ENCODE peak calls at places on chromosomes 13 and 19, in five cellular contexts. V, W, R, K and M are unnamed samples.
A peak's percentile ranks its signal among the peaks of the same experiment; 100 is the strongest.

GRCh38 chr19:17576758-17577532 is 21.5 kb downstream of the COLGALT1 start:
- DNase-seq in V (no peak), R (no peak), K (no peak), W (no peak), M (peak; percentile 51)

GRCh38 chr19:49556412-49557398 is 23.7 kb downstream of the NOSIP start:
- DNase-seq in W (no peak), K (no peak), R (no peak), V (no peak), M (no peak)

GRCh38 chr13:82961757-82962156 is 920.5 kb downstream of the SLITRK1 start:
- DNase-seq in K (no peak), W (no peak), R (no peak), V (no peak), M (no peak)

GRCh38 chr13:109160887-109161669 is 531.7 kb downstream of the MYO16 start:
- DNase-seq in R (no peak), W (no peak), V (no peak), K (no peak), M (no peak)

GRCh38 chr13:50636007-50636704 is 207.3 kb downstream of the DLEU7 start:
- DNase-seq in V (no peak), W (no peak), K (no peak), R (no peak), M (peak; percentile 58)

GRCh38 chr13:66399873-66400272 is 830.3 kb downstream of the PCDH9 start:
- DNase-seq in V (no peak), K (no peak), R (no peak), W (no peak), M (no peak)

GRCh38 chr13:30418886-30419459 is 3.3 kb upstream of the UBE2L5 start:
- DNase-seq in W (no peak), R (no peak), K (no peak), V (no peak), M (no peak)

GRCh38 chr19:17424743-17425365 is 5.0 kb downstream of the MVB12A start:
- DNase-seq in R (no peak), V (no peak), W (no peak), K (peak; percentile 23), M (peak; percentile 92)

GRCh38 chr19:10644351-10645007 is 9.7 kb upstream of the ILF3 start:
- DNase-seq in V (peak; percentile 75), R (peak; percentile 81), W (peak; percentile 90), K (peak; percentile 69), M (peak; percentile 89)

GRCh38 chr13:75635621-75636338 is at the start of gene LMO7:
- DNase-seq in K (peak; percentile 52), W (peak; percentile 81), R (no peak), V (peak; percentile 50), M (peak; percentile 66)

GRCh38 chr19:41422955-41423354 is 4.2 kb downstream of the B3GNT8 start:
- DNase-seq in W (no peak), V (no peak), R (no peak), K (no peak), M (no peak)

GRCh38 chr19:18419699-18420460 is 682 bp downstream of the SSBP4 start:
- DNase-seq in R (no peak), K (no peak), W (no peak), V (no peak), M (no peak)

GRCh38 chr13:20843177-20843576 is 59.4 kb downstream of the XPO4 start:
- DNase-seq in K (peak; percentile 18), W (no peak), V (no peak), R (no peak), M (peak; percentile 78)

GRCh38 chr13:112729408-112729807 is 39.6 kb downstream of the ATP11A start:
- DNase-seq in R (no peak), W (no peak), V (no peak), K (no peak), M (peak; percentile 95)

GRCh38 chr19:43622070-43622469 is 2.6 kb upstream of the ZNF428 start:
- DNase-seq in K (no peak), R (no peak), V (no peak), W (no peak), M (no peak)

GRCh38 chr13:30134578-30134977 is 172.8 kb downstream of the KATNAL1 start:
- DNase-seq in W (no peak), R (no peak), V (no peak), K (no peak), M (no peak)

GRCh38 chr19:18340237-18340989 is at the start of gene PGPEP1:
- DNase-seq in W (peak; percentile 75), V (peak; percentile 47), K (peak; percentile 41), R (peak; percentile 62), M (peak; percentile 77)

GRCh38 chr13:102317593-102317992 is 84.3 kb downstream of the FGF14 start:
- DNase-seq in R (no peak), K (peak; percentile 8), W (peak; percentile 89), V (no peak), M (peak; percentile 80)

GRCh38 chr13:20425819-20426219 is 99.8 kb downstream of the CRYL1 start:
- DNase-seq in K (no peak), V (no peak), W (no peak), R (no peak), M (no peak)

GRCh38 chr13:95698047-95698749 is 21.3 kb downstream of the DNAJC3 start:
- DNase-seq in K (peak; percentile 17), W (no peak), R (no peak), V (no peak), M (peak; percentile 29)

GRCh38 chr13:44853641-44854040 is 135.6 kb downstream of the NUFIP1 start:
- DNase-seq in K (no peak), V (no peak), W (no peak), R (no peak), M (no peak)

GRCh38 chr13:59545007-59545406 is 618.7 kb downstream of the DIAPH3 start:
- DNase-seq in W (no peak), V (no peak), K (no peak), R (no peak), M (no peak)

GRCh38 chr19:31348416-31349159 is 648 bp downstream of the TSHZ3 start:
- DNase-seq in W (no peak), R (no peak), V (no peak), K (no peak), M (peak; percentile 43)

GRCh38 chr19:31350033-31350692 is 927 bp upstream of the TSHZ3 start:
- DNase-seq in R (no peak), V (no peak), W (peak; percentile 70), K (no peak), M (no peak)

GRCh38 chr19:31347828-31348314 is 1.4 kb downstream of the TSHZ3 start:
- DNase-seq in K (peak; percentile 87), R (no peak), V (no peak), W (peak; percentile 61), M (no peak)

GRCh38 chr19:31350693-31351211 is 1.5 kb upstream of the TSHZ3 start:
- DNase-seq in R (no peak), V (no peak), W (peak; percentile 74), K (peak; percentile 56), M (peak; percentile 66)

GRCh38 chr19:31349160-31349881 is at the start of gene TSHZ3:
- DNase-seq in V (peak; percentile 31), W (peak; percentile 85), R (no peak), K (peak; percentile 87), M (peak; percentile 61)
- H3K27me3 ChIP-seq in V (peaks cover 45% of the 10 kb centered on the region), W (no peaks in the 10 kb centered on the region), R (peaks cover 9% of the 10 kb centered on the region), K (no peaks in the 10 kb centered on the region), M (peaks cover 70% of the 10 kb centered on the region)

GRCh38 chr19:13875824-13876223 is 1.1 kb upstream of the NANOS3 start:
- DNase-seq in K (no peak), R (no peak), W (peak; percentile 52), V (no peak), M (no peak)

GRCh38 chr19:13873776-13874515 is 3.0 kb upstream of the NANOS3 start:
- DNase-seq in R (no peak), W (no peak), K (no peak), V (no peak), M (no peak)

GRCh38 chr19:13877303-13877702 is 369 bp downstream of the NANOS3 start:
- DNase-seq in K (no peak), R (no peak), V (no peak), W (no peak), M (no peak)

GRCh38 chr19:13880059-13880672 is 3.2 kb downstream of the NANOS3 start:
- DNase-seq in W (peak; percentile 99), R (peak; percentile 95), V (peak; percentile 92), K (peak; percentile 93), M (peak; percentile 97)

GRCh38 chr19:13876834-13877233 is at the start of gene NANOS3:
- DNase-seq in V (no peak), K (no peak), R (no peak), W (no peak), M (no peak)
- H3K27me3 ChIP-seq in V (no peaks in the 10 kb centered on the region), K (no peaks in the 10 kb centered on the region), R (no peaks in the 10 kb centered on the region), W (no peaks in the 10 kb centered on the region), M (peaks cover 4% of the 10 kb centered on the region)

DNA sequence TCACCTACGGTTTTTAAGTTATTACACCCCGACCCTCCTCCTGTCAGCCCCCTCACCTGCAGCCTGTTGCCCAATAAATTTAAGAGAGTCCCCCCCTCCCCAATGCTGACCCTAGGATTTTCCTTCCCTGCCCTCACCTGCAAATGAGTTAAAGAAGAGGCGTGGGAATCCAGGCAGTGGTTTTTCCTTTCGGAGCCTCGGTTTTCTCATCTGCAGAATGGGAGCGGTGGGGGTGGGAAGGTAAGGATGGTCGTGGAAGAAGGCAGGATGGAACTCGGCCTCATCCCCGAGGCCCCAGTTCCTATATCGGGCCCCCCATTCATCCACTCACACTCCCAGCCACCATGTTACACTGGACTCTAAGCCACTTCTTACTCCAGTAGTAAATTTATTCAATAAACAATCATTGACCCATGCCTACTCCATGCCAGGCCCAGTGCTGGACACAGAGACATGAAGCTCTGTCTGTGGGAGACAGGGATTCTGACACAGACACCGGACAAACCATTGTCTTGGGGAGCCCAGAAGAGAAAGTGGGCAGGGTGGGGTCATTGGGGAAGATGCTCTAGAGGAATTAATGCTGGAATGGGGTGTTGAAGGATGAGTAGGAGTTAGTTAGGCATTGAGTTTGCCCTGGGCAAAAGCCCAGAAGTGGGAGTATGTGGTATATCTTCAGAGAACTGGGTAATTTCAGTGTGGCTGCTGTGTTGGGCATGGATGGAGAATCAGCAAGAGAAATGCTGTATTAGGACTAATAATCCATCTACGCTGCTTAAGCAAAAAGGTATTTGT is 19.2 kb downstream of the CKM start:
- DNase-seq in R (no peak), V (no peak), K (no peak), W (no peak), M (no peak)
- H3K27me3 ChIP-seq in R (no peaks in the 10 kb centered on the region), V (no peaks in the 10 kb centered on the region), K (no peaks in the 10 kb centered on the region), W (no peaks in the 10 kb centered on the region), M (no peaks in the 10 kb centered on the region)

GRCh38 chr19:369876-370275 is 25.3 kb upstream of the MIER2 start:
- DNase-seq in V (no peak), K (no peak), R (peak; percentile 23), W (peak; percentile 40), M (no peak)
- H3K27me3 ChIP-seq in V (no peaks in the 10 kb centered on the region), K (peaks cover 63% of the 10 kb centered on the region), R (no peaks in the 10 kb centered on the region), W (no peaks in the 10 kb centered on the region), M (no peaks in the 10 kb centered on the region)